ENCODE peak calls at places on chromosomes 16 and 17, in five cellular contexts. B, S, A, L and W are unnamed samples.

GRCh38 chr17:58052951-58053715 is 30.1 kb upstream of the DYNLL2 start:
- DNase-seq in B (no peak), S (no peak), A (no peak), L (no peak), W (no peak)

GRCh38 chr16:23949630-23950290 is 114.0 kb downstream of the PRKCB start:
- DNase-seq in B (peak; percentile 34), S (no peak), A (no peak), L (no peak), W (no peak)

GRCh38 chr17:8225813-8226535 is 15.6 kb upstream of the AURKB start:
- DNase-seq in B (no peak), S (no peak), A (peak; percentile 76), L (peak; percentile 7), W (peak; percentile 94)

GRCh38 chr16:81625544-81626152 is 153.4 kb upstream of the PLCG2 start:
- DNase-seq in B (no peak), S (peak; percentile 52), A (no peak), L (no peak), W (no peak)

GRCh38 chr17:76995352-76996105 is 127.3 kb downstream of the MGAT5B start:
- DNase-seq in B (no peak), S (peak; percentile 48), A (peak; percentile 42), L (no peak), W (peak; percentile 78)

GRCh38 chr16:75044800-75045361 is 46.1 kb downstream of the ZNRF1 start:
- DNase-seq in B (no peak), S (no peak), A (no peak), L (no peak), W (no peak)

GRCh38 chr17:52136173-52136572 is 22.3 kb downstream of the CA10 start:
- DNase-seq in B (no peak), S (no peak), A (no peak), L (no peak), W (peak; percentile 62)

GRCh38 chr16:77531741-77532140 is 96.9 kb upstream of the ADAMTS18 start:
- DNase-seq in B (no peak), S (no peak), A (no peak), L (no peak), W (no peak)

GRCh38 chr16:741986-742629 is 1.3 kb upstream of the CIAO3 start:
- DNase-seq in B (no peak), S (no peak), A (no peak), L (no peak), W (no peak)

GRCh38 chr17:45150911-45151809 is 2.9 kb downstream of the HEXIM1 start:
- DNase-seq in B (no peak), S (no peak), A (no peak), L (no peak), W (no peak)

GRCh38 chr17:10042589-10043244 is 137.6 kb upstream of the RCVRN start:
- DNase-seq in B (no peak), S (no peak), A (no peak), L (no peak), W (no peak)

GRCh38 chr16:56301391-56301850 is 110.1 kb downstream of the GNAO1 start:
- DNase-seq in B (no peak), S (no peak), A (no peak), L (no peak), W (no peak)

GRCh38 chr17:40499551-40500189 is 1.8 kb downstream of the TNS4 start:
- DNase-seq in B (no peak), S (no peak), A (peak; percentile 87), L (no peak), W (peak; percentile 95)